ENCODE peak calls at places on chromosomes 2 and 18, in ten cellular contexts. T, Y, I, R, A, L, W, Q, P and X are unnamed samples.

GRCh38 chr2:162118166-162119031 is 33.6 kb downstream of the GCG start:
- DNase-seq in I (no peak), Y (no peak), L (no peak), Q (no peak), W (peak), P (no peak), T (no peak), R (no peak), A (peak), X (no peak)

GRCh38 chr2:47288864-47289263 is 114.1 kb upstream of the MSH2 start:
- DNase-seq in T (no peak), R (no peak), Q (no peak), L (no peak), Y (no peak), I (no peak), A (peak), W (peak), P (no peak), X (no peak)

GRCh38 chr2:27071990-27072830 is 756 bp upstream of the OST4 start:
- DNase-seq in Y (peak), L (no peak), Q (peak), P (no peak), W (peak), T (no peak), I (peak), R (peak), A (peak), X (no peak)

GRCh38 chr2:53593891-53594585 is 173.6 kb upstream of the CHAC2 start:
- DNase-seq in R (no peak), I (no peak), A (no peak), Q (no peak), W (peak), L (no peak), Y (no peak), T (no peak), P (no peak), X (no peak)

GRCh38 chr2:240585681-240586197 is 795 bp upstream of the CAPN10 start:
- DNase-seq in L (no peak), Q (no peak), W (no peak), R (no peak), A (no peak), T (no peak), P (peak), Y (no peak), I (no peak), X (no peak)

GRCh38 chr2:189425676-189426075 is 15.6 kb upstream of the WDR75 start:
- DNase-seq in Y (no peak), Q (no peak), P (no peak), A (no peak), W (no peak), L (no peak), I (no peak), T (no peak), R (no peak), X (no peak)

GRCh38 chr2:113848758-113849460 is 41.0 kb upstream of the ACTR3 start:
- DNase-seq in P (no peak), Y (no peak), R (no peak), T (no peak), Q (no peak), A (no peak), L (no peak), W (no peak), I (peak), X (no peak)

GRCh38 chr2:86315084-86315483 is 22.3 kb downstream of the REEP1 start:
- DNase-seq in Q (no peak), Y (peak), A (no peak), W (no peak), T (no peak), L (no peak), P (no peak), I (no peak), R (no peak), X (no peak)

GRCh38 chr2:191187105-191187829 is 36.5 kb upstream of the STAT4 start:
- DNase-seq in Q (no peak), Y (no peak), W (no peak), A (no peak), P (no peak), L (no peak), T (no peak), R (no peak), I (no peak), X (no peak)

GRCh38 chr18:58255701-58256311 is 211.8 kb downstream of the NEDD4L start:
- DNase-seq in R (no peak), P (no peak), W (no peak), T (no peak), Y (no peak), L (no peak), I (no peak), Q (no peak), A (no peak), X (no peak)

GRCh38 chr2:30808695-30809094 is 1.4 kb upstream of the CAPN13 start:
- DNase-seq in R (no peak), L (no peak), A (no peak), T (no peak), P (no peak), Y (no peak), W (no peak), Q (no peak), I (no peak), X (no peak)

GRCh38 chr2:171279983-171280790 is 119.5 kb upstream of the TLK1 start:
- DNase-seq in R (no peak), T (no peak), L (no peak), W (no peak), I (no peak), Q (no peak), P (no peak), Y (no peak), A (no peak), X (no peak)

GRCh38 chr2:172087780-172088244 is 2.5 kb downstream of the DLX1 start:
- DNase-seq in A (no peak), W (no peak), T (no peak), Y (no peak), I (no peak), L (no peak), Q (no peak), R (no peak), P (no peak), X (no peak)

GRCh38 chr18:35490894-35491688 is 6.7 kb downstream of the INO80C start:
- DNase-seq in L (no peak), I (no peak), R (no peak), W (no peak), P (no peak), T (no peak), A (no peak), Y (no peak), Q (no peak), X (no peak)

GRCh38 chr2:10469301-10469700 is 21.2 kb upstream of the ODC1 start:
- DNase-seq in A (no peak), P (no peak), R (no peak), L (no peak), Q (no peak), T (no peak), W (no peak), Y (no peak), I (no peak), X (no peak)

GRCh38 chr2:188414412-188414811 is 122.7 kb downstream of the GULP1 start:
- DNase-seq in W (no peak), L (no peak), T (no peak), Y (no peak), I (no peak), A (peak), Q (no peak), P (no peak), R (no peak), X (no peak)

GRCh38 chr2:202335791-202336467 is 40.2 kb upstream of the BMPR2 start:
- DNase-seq in Y (no peak), R (no peak), A (peak), W (no peak), L (no peak), T (no peak), P (no peak), Q (no peak), I (no peak), X (peak)

GRCh38 chr2:191894681-191895147 is 47.8 kb upstream of the CAVIN2 start:
- DNase-seq in T (no peak), I (no peak), R (no peak), Y (no peak), W (peak), L (no peak), A (peak), Q (no peak), P (no peak), X (no peak)